ENCODE peak calls at places on chromosome 16, in eight cellular contexts. O is activated B cell treated with CpG ODN at 0.5 μM for 24 hours; X is posterior cingulate gyrus; L is ELR; P is stimulated activated naive CD4-positive, alpha-beta T cell treated with Interleukin-2 at 50 U/mL for 16 hours; Y is naive thymus-derived CD8-positive, alpha-beta T cell; T is caudate nucleus; C is hippocampal formation. F is an unnamed sample.

GRCh38 chr16:70804153-70804728 is 3.3 kb upstream of the VAC14 start:
- DNase-seq in O (no peak), X (no peak), L (peak), P (no peak), Y (no peak), T (no peak), C (no peak), F (no peak)

GRCh38 chr16:22255335-22255734 is 41.9 kb upstream of the POLR3E start:
- DNase-seq in O (no peak), X (no peak), L (no peak), P (no peak), Y (no peak), T (no peak), C (no peak), F (no peak)

GRCh38 chr16:54466233-54466632 is 179.6 kb upstream of the IRX3 start:
- DNase-seq in O (no peak), X (no peak), L (no peak), P (no peak), Y (no peak), T (no peak), C (no peak), F (no peak)

GRCh38 chr16:19520861-19521331 is 1.0 kb downstream of the GDE1 start:
- DNase-seq in O (no peak), X (no peak), L (peak), P (no peak), Y (no peak), T (no peak), C (no peak), F (no peak)

GRCh38 chr16:31351937-31352315 is 3.0 kb upstream of the ITGAX start:
- DNase-seq in O (no peak), X (no peak), L (peak), P (no peak), Y (no peak), T (no peak), C (no peak), F (no peak)

GRCh38 chr16:17125671-17126070 is 345.1 kb downstream of the XYLT1 start:
- DNase-seq in O (no peak), X (no peak), L (peak), P (no peak), Y (no peak), T (no peak), C (no peak), F (no peak)

GRCh38 chr16:83802135-83802534 is 5.6 kb upstream of the HSBP1 start:
- DNase-seq in O (no peak), X (no peak), L (peak), P (no peak), Y (no peak), T (no peak), C (no peak), F (no peak)

GRCh38 chr16:89404561-89404960 is 85.8 kb downstream of the ANKRD11 start:
- DNase-seq in O (no peak), X (no peak), L (no peak), P (no peak), Y (no peak), T (no peak), C (no peak), F (no peak)

GRCh38 chr16:11100239-11100750 is 155.7 kb downstream of the SOCS1 start:
- DNase-seq in O (no peak), X (no peak), L (peak), P (peak), Y (no peak), T (no peak), C (no peak), F (peak)

GRCh38 chr16:81939164-81940067 is 71.9 kb downstream of the SDR42E1 start:
- DNase-seq in O (no peak), X (no peak), L (peak), P (no peak), Y (no peak), T (no peak), C (no peak), F (no peak)

GRCh38 chr16:53058441-53058840 is 3.6 kb downstream of the CHD9 start:
- DNase-seq in O (no peak), X (no peak), L (no peak), P (no peak), Y (no peak), T (no peak), C (no peak), F (no peak)

GRCh38 chr16:66935319-66936011 is at the start of gene CES2:
- DNase-seq in O (no peak), X (no peak), L (peak), P (no peak), Y (no peak), T (no peak), C (no peak), F (no peak)

GRCh38 chr16:28182183-28182582 is 29.6 kb downstream of the XPO6 start:
- DNase-seq in O (no peak), X (no peak), L (peak), P (peak), Y (peak), T (no peak), C (no peak), F (no peak)

GRCh38 chr16:11401161-11402050 is 56.1 kb downstream of the RMI2 start:
- DNase-seq in O (no peak), X (no peak), L (no peak), P (no peak), Y (no peak), T (no peak), C (no peak), F (peak)

GRCh38 chr16:75122609-75123008 is 6.0 kb upstream of the LDHD start:
- DNase-seq in O (no peak), X (no peak), L (no peak), P (no peak), Y (no peak), T (no peak), C (no peak), F (no peak)

GRCh38 chr16:3131755-3132377 is 3.0 kb upstream of the ZNF213 start:
- DNase-seq in O (no peak), X (no peak), L (peak), P (peak), Y (no peak), T (no peak), C (no peak), F (no peak)

GRCh38 chr16:68590201-68590994 is 51.3 kb downstream of the ZFP90 start:
- DNase-seq in O (peak), X (peak), L (peak), P (peak), Y (peak), T (no peak), C (no peak), F (peak)

GRCh38 chr16:48978501-48978900 is 303.1 kb downstream of the CBLN1 start:
- DNase-seq in O (no peak), X (no peak), L (no peak), P (no peak), Y (no peak), T (no peak), C (no peak), F (no peak)

GRCh38 chr16:4365014-4365406 is 6.6 kb upstream of the VASN start:
- DNase-seq in O (peak), X (no peak), L (no peak), P (no peak), Y (no peak), T (no peak), C (no peak), F (no peak)